ENCODE peak calls at places on chromosomes 2 and 18, in ten cellular contexts. One of them, this sample, is unnamed.

GRCh38 chr18:27017901-27018500 is 152.5 kb upstream of the AQP4 start:
- DNase-seq in BE2C: no peak
- DNase-seq in foreskin fibroblast: no peak
- DNase-seq in aorta: no peak
- DNase-seq in tibial artery: no peak
- DNase-seq in MM.1S: peak
- DNase-seq in cardiac muscle cell: peak
- DNase-seq in fibroblast of mammary gland: peak
- DNase-seq in fibroblast of lung: no peak
- DNase-seq in mammary epithelial cell: peak
- DNase-seq in this sample: no peak

GRCh38 chr2:119414894-119415293 is 16.8 kb upstream of the TMEM37 start:
- DNase-seq in BE2C: no peak
- DNase-seq in foreskin fibroblast: no peak
- DNase-seq in aorta: no peak
- DNase-seq in tibial artery: peak
- DNase-seq in MM.1S: no peak
- DNase-seq in cardiac muscle cell: no peak
- DNase-seq in fibroblast of mammary gland: no peak
- DNase-seq in fibroblast of lung: no peak
- DNase-seq in mammary epithelial cell: no peak
- DNase-seq in this sample: no peak

GRCh38 chr2:21920721-21921120 is 797.0 kb downstream of the TDRD15 start:
- DNase-seq in BE2C: no peak
- DNase-seq in foreskin fibroblast: no peak
- DNase-seq in aorta: no peak
- DNase-seq in tibial artery: no peak
- DNase-seq in MM.1S: no peak
- DNase-seq in cardiac muscle cell: no peak
- DNase-seq in fibroblast of mammary gland: no peak
- DNase-seq in fibroblast of lung: no peak
- DNase-seq in mammary epithelial cell: no peak
- DNase-seq in this sample: no peak

GRCh38 chr2:24907106-24907505 is 12.9 kb downstream of the ADCY3 start:
- DNase-seq in BE2C: no peak
- DNase-seq in foreskin fibroblast: no peak
- DNase-seq in aorta: no peak
- DNase-seq in tibial artery: peak
- DNase-seq in MM.1S: no peak
- DNase-seq in cardiac muscle cell: peak
- DNase-seq in fibroblast of mammary gland: peak
- DNase-seq in fibroblast of lung: peak
- DNase-seq in mammary epithelial cell: no peak
- DNase-seq in this sample: no peak

GRCh38 chr2:119198267-119198840 is 25.3 kb upstream of the STEAP3 start:
- DNase-seq in BE2C: no peak
- DNase-seq in foreskin fibroblast: no peak
- DNase-seq in aorta: no peak
- DNase-seq in tibial artery: no peak
- DNase-seq in MM.1S: no peak
- DNase-seq in cardiac muscle cell: peak
- DNase-seq in fibroblast of mammary gland: no peak
- DNase-seq in fibroblast of lung: peak
- DNase-seq in mammary epithelial cell: no peak
- DNase-seq in this sample: no peak

GRCh38 chr2:152602750-152603149 is 114.5 kb downstream of the PRPF40A start:
- DNase-seq in BE2C: no peak
- DNase-seq in foreskin fibroblast: no peak
- DNase-seq in aorta: no peak
- DNase-seq in tibial artery: no peak
- DNase-seq in MM.1S: no peak
- DNase-seq in cardiac muscle cell: no peak
- DNase-seq in fibroblast of mammary gland: no peak
- DNase-seq in fibroblast of lung: no peak
- DNase-seq in mammary epithelial cell: no peak
- DNase-seq in this sample: peak

GRCh38 chr18:78984941-78985784 is 5.5 kb downstream of the SALL3 start:
- DNase-seq in BE2C: no peak
- DNase-seq in foreskin fibroblast: no peak
- DNase-seq in aorta: no peak
- DNase-seq in tibial artery: no peak
- DNase-seq in MM.1S: no peak
- DNase-seq in cardiac muscle cell: peak
- DNase-seq in fibroblast of mammary gland: peak
- DNase-seq in fibroblast of lung: peak
- DNase-seq in mammary epithelial cell: peak
- DNase-seq in this sample: no peak

GRCh38 chr2:89763581-89764485 is 1072.4 kb downstream of the RPIA start:
- DNase-seq in BE2C: peak
- DNase-seq in foreskin fibroblast: no peak
- DNase-seq in aorta: peak
- DNase-seq in tibial artery: peak
- DNase-seq in MM.1S: no peak
- DNase-seq in cardiac muscle cell: no peak
- DNase-seq in fibroblast of mammary gland: no peak
- DNase-seq in fibroblast of lung: no peak
- DNase-seq in mammary epithelial cell: no peak
- DNase-seq in this sample: no peak

GRCh38 chr2:187372213-187372612 is 75.8 kb downstream of the CALCRL start:
- DNase-seq in BE2C: no peak
- DNase-seq in foreskin fibroblast: peak
- DNase-seq in aorta: no peak
- DNase-seq in tibial artery: no peak
- DNase-seq in MM.1S: no peak
- DNase-seq in cardiac muscle cell: peak
- DNase-seq in fibroblast of mammary gland: peak
- DNase-seq in fibroblast of lung: peak
- DNase-seq in mammary epithelial cell: no peak
- DNase-seq in this sample: no peak

GRCh38 chr2:9753276-9753600 is 90.0 kb upstream of the TAF1B start:
- DNase-seq in BE2C: no peak
- DNase-seq in foreskin fibroblast: peak
- DNase-seq in aorta: peak
- DNase-seq in tibial artery: no peak
- DNase-seq in MM.1S: no peak
- DNase-seq in cardiac muscle cell: peak
- DNase-seq in fibroblast of mammary gland: peak
- DNase-seq in fibroblast of lung: peak
- DNase-seq in mammary epithelial cell: peak
- DNase-seq in this sample: no peak

GRCh38 chr2:199704358-199705238 is 146.4 kb downstream of the FTCDNL1 start:
- DNase-seq in BE2C: no peak
- DNase-seq in foreskin fibroblast: no peak
- DNase-seq in aorta: no peak
- DNase-seq in tibial artery: no peak
- DNase-seq in MM.1S: peak
- DNase-seq in cardiac muscle cell: peak
- DNase-seq in fibroblast of mammary gland: peak
- DNase-seq in fibroblast of lung: no peak
- DNase-seq in mammary epithelial cell: peak
- DNase-seq in this sample: peak

GRCh38 chr2:241558532-241559488 is at the start of gene BOK:
- DNase-seq in BE2C: peak
- DNase-seq in foreskin fibroblast: peak
- DNase-seq in aorta: peak
- DNase-seq in tibial artery: no peak
- DNase-seq in MM.1S: no peak
- DNase-seq in cardiac muscle cell: peak
- DNase-seq in fibroblast of mammary gland: peak
- DNase-seq in fibroblast of lung: peak
- DNase-seq in mammary epithelial cell: peak
- DNase-seq in this sample: no peak

GRCh38 chr18:13653746-13654455 is 72.5 kb downstream of the FAM210A start:
- DNase-seq in BE2C: no peak
- DNase-seq in foreskin fibroblast: no peak
- DNase-seq in aorta: no peak
- DNase-seq in tibial artery: no peak
- DNase-seq in MM.1S: no peak
- DNase-seq in cardiac muscle cell: no peak
- DNase-seq in fibroblast of mammary gland: no peak
- DNase-seq in fibroblast of lung: no peak
- DNase-seq in mammary epithelial cell: no peak
- DNase-seq in this sample: peak

GRCh38 chr2:43100362-43100882 is 126.0 kb downstream of the ZFP36L2 start:
- DNase-seq in BE2C: no peak
- DNase-seq in foreskin fibroblast: no peak
- DNase-seq in aorta: no peak
- DNase-seq in tibial artery: no peak
- DNase-seq in MM.1S: no peak
- DNase-seq in cardiac muscle cell: no peak
- DNase-seq in fibroblast of mammary gland: no peak
- DNase-seq in fibroblast of lung: no peak
- DNase-seq in mammary epithelial cell: no peak
- DNase-seq in this sample: no peak

GRCh38 chr2:181678033-181678586 is 2.2 kb downstream of the NEUROD1 start:
- DNase-seq in BE2C: no peak
- DNase-seq in foreskin fibroblast: peak
- DNase-seq in aorta: peak
- DNase-seq in tibial artery: no peak
- DNase-seq in MM.1S: no peak
- DNase-seq in cardiac muscle cell: peak
- DNase-seq in fibroblast of mammary gland: peak
- DNase-seq in fibroblast of lung: peak
- DNase-seq in mammary epithelial cell: peak
- DNase-seq in this sample: peak

GRCh38 chr2:44268259-44268649 is 7.0 kb upstream of the SLC3A1 start:
- DNase-seq in BE2C: no peak
- DNase-seq in foreskin fibroblast: no peak
- DNase-seq in aorta: no peak
- DNase-seq in tibial artery: no peak
- DNase-seq in MM.1S: no peak
- DNase-seq in cardiac muscle cell: peak
- DNase-seq in fibroblast of mammary gland: peak
- DNase-seq in fibroblast of lung: peak
- DNase-seq in mammary epithelial cell: peak
- DNase-seq in this sample: no peak

GRCh38 chr2:73250872-73251846 is 17.1 kb downstream of the CCT7 start:
- DNase-seq in BE2C: no peak
- DNase-seq in foreskin fibroblast: no peak
- DNase-seq in aorta: no peak
- DNase-seq in tibial artery: no peak
- DNase-seq in MM.1S: no peak
- DNase-seq in cardiac muscle cell: no peak
- DNase-seq in fibroblast of mammary gland: no peak
- DNase-seq in fibroblast of lung: no peak
- DNase-seq in mammary epithelial cell: no peak
- DNase-seq in this sample: no peak

GRCh38 chr2:168244318-168244717 is 3.1 kb downstream of the STK39 start:
- DNase-seq in BE2C: no peak
- DNase-seq in foreskin fibroblast: no peak
- DNase-seq in aorta: no peak
- DNase-seq in tibial artery: no peak
- DNase-seq in MM.1S: no peak
- DNase-seq in cardiac muscle cell: no peak
- DNase-seq in fibroblast of mammary gland: no peak
- DNase-seq in fibroblast of lung: no peak
- DNase-seq in mammary epithelial cell: peak
- DNase-seq in this sample: peak

DNA sequence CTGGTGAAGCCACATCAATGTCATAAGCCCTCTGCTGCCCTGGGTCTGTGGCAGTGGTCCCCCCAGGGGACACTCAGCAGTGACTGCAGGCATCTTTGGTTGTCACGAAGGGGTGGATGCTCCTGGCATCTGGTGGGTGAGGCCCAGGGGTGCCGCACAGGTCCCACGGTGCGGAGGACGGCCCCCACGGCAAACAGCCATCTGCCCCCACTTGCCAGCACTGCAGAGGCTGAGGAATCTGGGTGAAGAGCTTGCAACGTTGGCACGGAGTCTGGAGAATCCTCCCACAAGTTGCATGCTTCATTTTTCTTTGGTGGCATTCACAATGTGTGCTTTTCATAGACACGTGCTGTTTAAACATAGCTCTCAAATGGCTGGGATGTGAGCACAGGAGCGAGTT is 105.1 kb upstream of the PXDN start:
- DNase-seq in BE2C: no peak
- DNase-seq in foreskin fibroblast: no peak
- DNase-seq in aorta: no peak
- DNase-seq in tibial artery: no peak
- DNase-seq in MM.1S: no peak
- DNase-seq in cardiac muscle cell: no peak
- DNase-seq in fibroblast of mammary gland: no peak
- DNase-seq in fibroblast of lung: no peak
- DNase-seq in mammary epithelial cell: no peak
- DNase-seq in this sample: no peak
- H3K4me3 ChIP-seq in BE2C: no peak
- H3K4me3 ChIP-seq in foreskin fibroblast: no peak
- H3K4me3 ChIP-seq in aorta: no peak
- H3K4me3 ChIP-seq in tibial artery: no peak
- H3K4me3 ChIP-seq in MM.1S: no peak
- H3K4me3 ChIP-seq in cardiac muscle cell: no peak
- H3K4me3 ChIP-seq in fibroblast of mammary gland: no peak
- H3K4me3 ChIP-seq in fibroblast of lung: no peak
- H3K4me3 ChIP-seq in mammary epithelial cell: no peak
- H3K4me3 ChIP-seq in this sample: no peak

DNA sequence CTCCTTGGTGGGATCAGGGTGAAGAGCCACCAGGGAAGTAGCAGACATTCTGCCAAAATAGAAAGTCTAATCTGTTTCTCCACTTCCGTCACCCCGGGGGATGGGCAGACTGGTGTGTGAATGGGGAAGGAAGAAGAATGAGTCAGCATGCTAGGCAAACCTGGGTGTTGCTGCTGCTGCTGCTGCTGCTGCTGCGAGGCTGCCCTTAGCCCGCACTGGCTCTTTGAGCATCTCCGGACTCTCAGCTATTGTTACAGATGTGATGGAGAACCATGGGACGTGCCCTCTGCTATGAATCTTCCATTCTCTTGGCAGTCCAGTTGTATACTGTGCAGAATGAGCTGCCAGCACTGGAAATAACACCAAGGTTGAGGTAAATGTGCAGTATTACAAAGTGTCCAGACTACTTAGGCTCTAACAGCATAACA is 158.6 kb downstream of the SETBP1 start:
- DNase-seq in BE2C: peak
- DNase-seq in foreskin fibroblast: peak
- DNase-seq in aorta: peak
- DNase-seq in tibial artery: peak
- DNase-seq in MM.1S: peak
- DNase-seq in cardiac muscle cell: peak
- DNase-seq in fibroblast of mammary gland: peak
- DNase-seq in fibroblast of lung: peak
- DNase-seq in mammary epithelial cell: peak
- DNase-seq in this sample: peak
- H3K4me3 ChIP-seq in BE2C: no peak
- H3K4me3 ChIP-seq in foreskin fibroblast: no peak
- H3K4me3 ChIP-seq in aorta: no peak
- H3K4me3 ChIP-seq in tibial artery: no peak
- H3K4me3 ChIP-seq in MM.1S: no peak
- H3K4me3 ChIP-seq in cardiac muscle cell: no peak
- H3K4me3 ChIP-seq in fibroblast of mammary gland: no peak
- H3K4me3 ChIP-seq in fibroblast of lung: no peak
- H3K4me3 ChIP-seq in mammary epithelial cell: no peak
- H3K4me3 ChIP-seq in this sample: no peak

GRCh38 chr18:69947361-69948106 is at the start of gene CD226:
- DNase-seq in BE2C: no peak
- DNase-seq in foreskin fibroblast: no peak
- DNase-seq in aorta: no peak
- DNase-seq in tibial artery: no peak
- DNase-seq in MM.1S: no peak
- DNase-seq in cardiac muscle cell: no peak
- DNase-seq in fibroblast of mammary gland: no peak
- DNase-seq in fibroblast of lung: no peak
- DNase-seq in mammary epithelial cell: no peak
- DNase-seq in this sample: peak
- H3K4me3 ChIP-seq in BE2C: no peak
- H3K4me3 ChIP-seq in foreskin fibroblast: no peak
- H3K4me3 ChIP-seq in aorta: no peak
- H3K4me3 ChIP-seq in tibial artery: no peak
- H3K4me3 ChIP-seq in MM.1S: peak
- H3K4me3 ChIP-seq in cardiac muscle cell: no peak
- H3K4me3 ChIP-seq in fibroblast of mammary gland: no peak
- H3K4me3 ChIP-seq in fibroblast of lung: no peak
- H3K4me3 ChIP-seq in mammary epithelial cell: no peak
- H3K4me3 ChIP-seq in this sample: peak

GRCh38 chr2:144470819-144471218 is 49.1 kb downstream of the ZEB2 start:
- DNase-seq in BE2C: no peak
- DNase-seq in foreskin fibroblast: no peak
- DNase-seq in aorta: no peak
- DNase-seq in tibial artery: no peak
- DNase-seq in MM.1S: no peak
- DNase-seq in cardiac muscle cell: no peak
- DNase-seq in fibroblast of mammary gland: peak
- DNase-seq in fibroblast of lung: peak
- DNase-seq in mammary epithelial cell: no peak
- DNase-seq in this sample: no peak
- H3K4me3 ChIP-seq in BE2C: no peak
- H3K4me3 ChIP-seq in foreskin fibroblast: no peak
- H3K4me3 ChIP-seq in aorta: no peak
- H3K4me3 ChIP-seq in tibial artery: no peak
- H3K4me3 ChIP-seq in MM.1S: no peak
- H3K4me3 ChIP-seq in cardiac muscle cell: no peak
- H3K4me3 ChIP-seq in fibroblast of mammary gland: no peak
- H3K4me3 ChIP-seq in fibroblast of lung: no peak
- H3K4me3 ChIP-seq in mammary epithelial cell: no peak
- H3K4me3 ChIP-seq in this sample: no peak